ENCODE peak calls at places on chromosome X, in six cellular contexts. One of them, this sample, is unnamed.

GRCh38 chrX:120840826-120841225 is 34.8 kb downstream of the CT47B1 start:
- DNase-seq in dorsolateral prefrontal cortex: no peak
- DNase-seq in suprapubic skin: no peak
- DNase-seq in adrenal gland: no peak
- DNase-seq in prostate gland: no peak
- DNase-seq in testis: no peak
- DNase-seq in this sample: peak

GRCh38 chrX:44675364-44676024 is 132.8 kb upstream of the FUNDC1 start:
- DNase-seq in testis: peak
- DNase-seq in suprapubic skin: no peak
- DNase-seq in adrenal gland: peak
- DNase-seq in dorsolateral prefrontal cortex: no peak
- DNase-seq in prostate gland: peak
- DNase-seq in this sample: peak

GRCh38 chrX:100424012-100424411 is 13.9 kb upstream of the PCDH19 start:
- DNase-seq in adrenal gland: no peak
- DNase-seq in prostate gland: no peak
- DNase-seq in dorsolateral prefrontal cortex: no peak
- DNase-seq in suprapubic skin: no peak
- DNase-seq in testis: no peak
- DNase-seq in this sample: peak

GRCh38 chrX:16628954-16629595 is 20.9 kb upstream of the S100G start:
- DNase-seq in dorsolateral prefrontal cortex: no peak
- DNase-seq in adrenal gland: no peak
- DNase-seq in prostate gland: no peak
- DNase-seq in suprapubic skin: no peak
- DNase-seq in testis: no peak
- DNase-seq in this sample: peak

GRCh38 chrX:130878350-130879341 is 24.4 kb downstream of the ENOX2 start:
- DNase-seq in dorsolateral prefrontal cortex: no peak
- DNase-seq in testis: peak
- DNase-seq in adrenal gland: peak
- DNase-seq in suprapubic skin: no peak
- DNase-seq in prostate gland: peak
- DNase-seq in this sample: peak

GRCh38 chrX:95823796-95824195 is 860.8 kb upstream of the DIAPH2 start:
- DNase-seq in testis: no peak
- DNase-seq in suprapubic skin: no peak
- DNase-seq in adrenal gland: no peak
- DNase-seq in dorsolateral prefrontal cortex: no peak
- DNase-seq in prostate gland: no peak
- DNase-seq in this sample: no peak

GRCh38 chrX:27731962-27732361 is 75.8 kb upstream of the MAGEB10 start:
- DNase-seq in suprapubic skin: no peak
- DNase-seq in dorsolateral prefrontal cortex: no peak
- DNase-seq in prostate gland: no peak
- DNase-seq in testis: no peak
- DNase-seq in adrenal gland: no peak
- DNase-seq in this sample: no peak

GRCh38 chrX:7706032-7706431 is 136.9 kb upstream of the VCX start:
- DNase-seq in adrenal gland: no peak
- DNase-seq in prostate gland: no peak
- DNase-seq in dorsolateral prefrontal cortex: no peak
- DNase-seq in testis: no peak
- DNase-seq in suprapubic skin: no peak
- DNase-seq in this sample: peak

GRCh38 chrX:40908857-40909475 is 173.6 kb upstream of the MED14 start:
- DNase-seq in prostate gland: no peak
- DNase-seq in dorsolateral prefrontal cortex: no peak
- DNase-seq in suprapubic skin: no peak
- DNase-seq in adrenal gland: no peak
- DNase-seq in testis: no peak
- DNase-seq in this sample: peak

GRCh38 chrX:44731160-44731559 is 112.7 kb upstream of the DUSP21 start:
- DNase-seq in testis: no peak
- DNase-seq in adrenal gland: no peak
- DNase-seq in suprapubic skin: no peak
- DNase-seq in dorsolateral prefrontal cortex: no peak
- DNase-seq in prostate gland: no peak
- DNase-seq in this sample: peak

GRCh38 chrX:40470830-40471429 is 109.8 kb upstream of the ATP6AP2 start:
- DNase-seq in prostate gland: no peak
- DNase-seq in dorsolateral prefrontal cortex: no peak
- DNase-seq in adrenal gland: no peak
- DNase-seq in suprapubic skin: no peak
- DNase-seq in testis: peak
- DNase-seq in this sample: peak

GRCh38 chrX:39633293-39633692 is 464.5 kb downstream of the BCOR start:
- DNase-seq in dorsolateral prefrontal cortex: no peak
- DNase-seq in adrenal gland: no peak
- DNase-seq in testis: no peak
- DNase-seq in suprapubic skin: no peak
- DNase-seq in prostate gland: no peak
- DNase-seq in this sample: peak

GRCh38 chrX:15973299-15973698 is 118.7 kb upstream of the AP1S2 start:
- DNase-seq in testis: peak
- DNase-seq in dorsolateral prefrontal cortex: no peak
- DNase-seq in adrenal gland: peak
- DNase-seq in suprapubic skin: no peak
- DNase-seq in prostate gland: no peak
- DNase-seq in this sample: peak

GRCh38 chrX:44071847-44072545 is 98.8 kb upstream of the NDP start:
- DNase-seq in adrenal gland: no peak
- DNase-seq in dorsolateral prefrontal cortex: no peak
- DNase-seq in prostate gland: no peak
- DNase-seq in testis: no peak
- DNase-seq in suprapubic skin: no peak
- DNase-seq in this sample: peak

DNA sequence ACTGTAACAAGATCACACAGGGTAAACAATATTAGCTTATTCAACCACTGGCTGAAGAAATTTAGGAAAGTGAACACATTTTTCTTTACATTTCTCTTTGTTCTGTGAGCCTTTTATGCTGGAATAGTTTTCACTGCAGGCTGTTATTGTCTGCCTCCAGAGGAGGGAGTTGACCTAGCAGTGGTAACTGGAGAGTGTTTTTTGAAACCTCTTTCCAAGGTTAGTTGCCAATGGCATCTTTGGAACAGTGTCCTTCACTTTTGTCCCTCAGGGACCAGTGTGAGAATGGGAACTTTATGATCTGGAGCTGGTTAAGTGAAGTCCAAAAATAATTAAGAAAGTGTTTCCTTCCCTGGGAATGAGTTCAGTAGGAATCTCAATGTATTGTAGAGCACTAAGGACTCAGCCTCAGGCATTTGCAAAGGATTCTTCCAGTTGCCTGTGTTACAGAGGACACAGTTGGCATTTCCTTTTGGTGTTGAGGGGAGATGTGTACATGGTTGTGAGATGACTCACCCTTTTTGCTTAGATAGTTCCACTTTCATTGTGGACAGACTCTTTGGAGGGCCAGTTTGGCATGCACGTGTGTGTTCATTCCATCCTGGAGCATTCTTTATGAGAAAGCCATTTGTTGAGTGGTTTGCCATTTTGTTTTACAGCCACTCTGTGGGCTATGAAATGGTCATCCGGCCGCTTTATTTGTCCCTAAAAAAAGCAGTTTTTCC is 61.3 kb downstream of the AR start:
- DNase-seq in adrenal gland: no peak
- DNase-seq in dorsolateral prefrontal cortex: no peak
- DNase-seq in testis: no peak
- DNase-seq in prostate gland: no peak
- DNase-seq in suprapubic skin: no peak
- DNase-seq in this sample: peak
- H3K4me3 ChIP-seq in adrenal gland: no peak
- H3K4me3 ChIP-seq in dorsolateral prefrontal cortex: no peak
- H3K4me3 ChIP-seq in testis: no peak
- H3K4me3 ChIP-seq in prostate gland: no peak
- H3K4me3 ChIP-seq in suprapubic skin: no peak
- H3K4me3 ChIP-seq in this sample: no peak

DNA sequence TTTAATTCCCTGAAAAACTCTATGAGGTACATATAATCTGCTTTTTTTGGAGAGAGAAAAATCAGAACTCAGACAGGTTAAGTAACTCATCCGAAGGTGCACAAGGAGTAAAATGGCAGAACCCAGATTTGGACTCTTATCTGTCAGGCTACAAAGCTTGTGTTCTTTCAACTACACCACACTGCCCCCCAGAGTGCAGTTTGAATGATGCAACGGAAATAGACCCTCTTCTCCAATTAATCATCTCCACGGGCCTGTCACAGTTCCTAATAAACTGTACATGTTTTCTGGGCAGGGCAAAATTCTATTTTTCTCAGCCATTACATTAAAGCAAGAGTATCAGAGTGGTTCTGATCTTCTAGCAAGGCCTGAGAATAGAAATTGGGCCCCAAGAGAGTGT is 35.3 kb upstream of the DCX start:
- DNase-seq in adrenal gland: no peak
- DNase-seq in dorsolateral prefrontal cortex: no peak
- DNase-seq in prostate gland: no peak
- DNase-seq in testis: peak
- DNase-seq in suprapubic skin: no peak
- DNase-seq in this sample: peak
- TF ChIP-seq CTCF in adrenal gland: no peak
- TF ChIP-seq CTCF in dorsolateral prefrontal cortex: no peak
- TF ChIP-seq CTCF in prostate gland: no peak
- TF ChIP-seq CTCF in testis: no peak
- TF ChIP-seq CTCF in suprapubic skin: no peak
- TF ChIP-seq CTCF in this sample: peak

DNA sequence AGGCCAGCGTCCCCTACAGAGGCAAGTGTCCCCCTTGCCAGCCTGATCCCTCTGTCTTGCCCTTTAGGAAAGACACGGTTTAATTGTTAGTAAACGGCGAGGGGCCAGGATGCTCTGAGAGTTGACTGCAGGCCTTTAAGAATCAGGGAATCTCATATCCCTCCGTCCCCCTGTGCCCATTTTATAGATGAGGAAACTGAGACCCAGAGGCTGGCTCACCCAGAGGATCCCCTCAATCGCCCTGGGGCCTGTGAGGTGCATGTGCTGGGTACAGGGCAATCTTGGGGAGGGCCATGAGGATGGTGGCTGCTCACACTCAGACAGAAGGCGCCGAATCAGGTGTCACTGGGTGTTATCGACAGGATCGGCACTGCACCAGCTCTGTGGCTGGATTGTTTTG is 575 bp downstream of the ZNF185 start:
- DNase-seq in suprapubic skin: no peak
- DNase-seq in prostate gland: no peak
- DNase-seq in dorsolateral prefrontal cortex: no peak
- DNase-seq in adrenal gland: no peak
- DNase-seq in testis: no peak
- DNase-seq in this sample: no peak
- H3K4me3 ChIP-seq in suprapubic skin: peak
- H3K4me3 ChIP-seq in prostate gland: peak
- H3K4me3 ChIP-seq in dorsolateral prefrontal cortex: no peak
- H3K4me3 ChIP-seq in adrenal gland: no peak
- H3K4me3 ChIP-seq in testis: no peak
- H3K4me3 ChIP-seq in this sample: peak

DNA sequence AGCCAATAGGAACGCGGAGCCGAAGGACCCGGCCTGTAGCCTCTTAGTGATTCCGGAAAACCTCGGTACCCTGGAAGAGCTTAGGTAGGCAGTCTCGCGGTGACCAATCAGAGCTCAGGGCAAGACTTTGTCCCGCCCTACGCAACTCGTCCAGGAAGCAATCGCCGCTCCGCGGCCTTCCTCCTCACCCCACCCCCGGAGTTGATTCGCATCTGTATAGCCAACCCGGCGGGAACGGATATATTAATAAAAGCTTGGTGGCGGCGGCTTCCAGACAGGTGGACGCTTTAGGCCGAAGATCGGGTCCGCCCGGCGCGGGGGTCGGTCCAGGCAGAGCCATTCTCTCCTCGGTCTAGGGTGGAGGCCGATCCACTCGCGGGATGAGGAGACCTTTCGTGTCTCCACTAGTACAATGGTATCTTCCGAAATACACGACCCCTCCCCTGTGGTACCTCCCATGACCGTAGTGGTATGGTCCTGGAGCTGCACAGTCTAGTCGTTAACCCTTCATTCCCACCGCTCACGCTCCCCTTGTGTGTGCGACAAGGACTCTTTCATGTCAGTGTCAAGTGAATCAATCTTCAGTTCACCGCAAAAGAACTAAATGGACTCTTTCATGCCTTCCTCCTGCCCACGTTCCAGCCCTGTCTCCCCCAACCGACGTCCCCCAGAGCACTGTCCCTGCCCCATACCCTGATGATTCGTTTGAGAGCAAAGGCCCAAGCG is 24.2 kb upstream of the GLOD5 start:
- DNase-seq in testis: peak
- DNase-seq in dorsolateral prefrontal cortex: peak
- DNase-seq in suprapubic skin: peak
- DNase-seq in adrenal gland: peak
- DNase-seq in prostate gland: peak
- DNase-seq in this sample: peak
- TF ChIP-seq CTCF in testis: no peak
- TF ChIP-seq CTCF in dorsolateral prefrontal cortex: no peak
- TF ChIP-seq CTCF in suprapubic skin: no peak
- TF ChIP-seq CTCF in adrenal gland: no peak
- TF ChIP-seq CTCF in prostate gland: no peak
- TF ChIP-seq CTCF in this sample: no peak

GRCh38 chrX:151695583-151695930 is 299 bp downstream of the PRRG3 start:
- DNase-seq in dorsolateral prefrontal cortex: no peak
- DNase-seq in suprapubic skin: no peak
- DNase-seq in testis: no peak
- DNase-seq in adrenal gland: no peak
- DNase-seq in prostate gland: no peak
- DNase-seq in this sample: no peak
- H3K4me3 ChIP-seq in dorsolateral prefrontal cortex: peak
- H3K4me3 ChIP-seq in suprapubic skin: peak
- H3K4me3 ChIP-seq in testis: no peak
- H3K4me3 ChIP-seq in adrenal gland: no peak
- H3K4me3 ChIP-seq in prostate gland: no peak
- H3K4me3 ChIP-seq in this sample: no peak

GRCh38 chrX:46545111-46546005 is at the start of gene ZNF674:
- DNase-seq in prostate gland: peak
- DNase-seq in suprapubic skin: peak
- DNase-seq in adrenal gland: peak
- DNase-seq in dorsolateral prefrontal cortex: peak
- DNase-seq in testis: peak
- DNase-seq in this sample: peak
- TF ChIP-seq CTCF in prostate gland: peak
- TF ChIP-seq CTCF in suprapubic skin: peak
- TF ChIP-seq CTCF in adrenal gland: peak
- TF ChIP-seq CTCF in dorsolateral prefrontal cortex: peak
- TF ChIP-seq CTCF in testis: peak
- TF ChIP-seq CTCF in this sample: peak

DNA sequence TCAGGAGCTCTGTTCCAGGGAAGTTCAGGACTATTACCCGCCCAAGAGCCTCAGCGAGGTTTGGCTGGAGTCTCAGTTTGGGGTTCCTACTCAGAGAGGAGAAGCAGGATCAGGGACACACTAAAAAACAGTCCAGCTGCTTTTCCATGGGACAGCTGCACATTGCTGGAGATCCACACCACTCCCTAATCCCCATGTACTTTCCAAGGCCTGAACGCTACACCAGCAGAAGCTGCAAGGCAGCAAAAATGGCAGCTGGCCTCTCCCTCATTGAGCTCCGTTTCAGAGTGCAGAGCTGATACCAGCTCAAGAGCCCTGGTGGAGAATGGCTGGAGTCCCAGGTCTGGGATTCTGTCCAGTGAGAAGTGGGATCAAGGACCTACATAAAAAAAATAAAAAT is 551.2 kb upstream of the PABPC5 start:
- DNase-seq in prostate gland: no peak
- DNase-seq in adrenal gland: no peak
- DNase-seq in dorsolateral prefrontal cortex: no peak
- DNase-seq in testis: no peak
- DNase-seq in suprapubic skin: no peak
- DNase-seq in this sample: no peak
- H3K4me3 ChIP-seq in prostate gland: no peak
- H3K4me3 ChIP-seq in adrenal gland: no peak
- H3K4me3 ChIP-seq in dorsolateral prefrontal cortex: no peak
- H3K4me3 ChIP-seq in testis: no peak
- H3K4me3 ChIP-seq in suprapubic skin: no peak
- H3K4me3 ChIP-seq in this sample: no peak

This sample was measured in choroid plexus epithelial cell.